ENCODE peak calls at places on chromosomes 2 and 18, in ten cellular contexts. D, M, T, Q, S, E, F, U, L and C are unnamed samples.

GRCh38 chr2:45813003-45813601 is 161.6 kb downstream of the PRKCE start:
- DNase-seq in D (no peak), M (peak; percentile 30), T (no peak), Q (peak; percentile 60), S (peak; percentile 98), E (no peak), F (peak; percentile 65), U (peak; percentile 64), L (no peak), C (no peak)

GRCh38 chr2:99200232-99200631 is 19.2 kb downstream of the MRPL30 start:
- DNase-seq in D (no peak), M (no peak), T (no peak), Q (no peak), S (no peak), E (no peak), F (no peak), U (no peak), L (no peak), C (no peak)

GRCh38 chr2:226847090-226847489 is 11.2 kb downstream of the RHBDD1 start:
- DNase-seq in D (no peak), M (no peak), T (no peak), Q (no peak), S (no peak), E (no peak), F (no peak), U (no peak), L (no peak), C (no peak)

GRCh38 chr18:48719988-48720654 is 181.3 kb downstream of the CTIF start:
- DNase-seq in D (no peak), M (no peak), T (no peak), Q (no peak), S (peak; percentile 12), E (no peak), F (no peak), U (peak; percentile 74), L (no peak), C (no peak)

GRCh38 chr2:63665806-63666205 is 77.0 kb downstream of the MDH1 start:
- DNase-seq in D (no peak), M (peak; percentile 69), T (no peak), Q (peak; percentile 78), S (no peak), E (no peak), F (no peak), U (peak; percentile 89), L (no peak), C (no peak)

GRCh38 chr18:8791171-8791651 is 85.9 kb downstream of the MTCL1 start:
- DNase-seq in D (no peak), M (no peak), T (no peak), Q (no peak), S (peak; percentile 49), E (no peak), F (no peak), U (peak; percentile 59), L (no peak), C (no peak)

GRCh38 chr2:160534249-160534648 is 40.6 kb upstream of the RBMS1 start:
- DNase-seq in D (no peak), M (no peak), T (no peak), Q (no peak), S (no peak), E (no peak), F (no peak), U (no peak), L (no peak), C (no peak)

GRCh38 chr18:76989647-76990190 is 142.9 kb downstream of the MBP start:
- DNase-seq in D (peak; percentile 69), M (no peak), T (no peak), Q (no peak), S (no peak), E (no peak), F (no peak), U (no peak), L (no peak), C (no peak)

GRCh38 chr2:159217661-159218060 is 68.8 kb downstream of the WDSUB1 start:
- DNase-seq in D (no peak), M (no peak), T (no peak), Q (no peak), S (no peak), E (no peak), F (no peak), U (no peak), L (no peak), C (no peak)

GRCh38 chr2:231371430-231372054 is 24.0 kb upstream of the B3GNT7 start:
- DNase-seq in D (peak; percentile 69), M (no peak), T (no peak), Q (no peak), S (no peak), E (peak; percentile 44), F (peak; percentile 50), U (no peak), L (no peak), C (no peak)

GRCh38 chr2:893311-893710 is 57.3 kb upstream of the SNTG2 start:
- DNase-seq in D (no peak), M (no peak), T (no peak), Q (peak; percentile 2), S (no peak), E (no peak), F (no peak), U (no peak), L (peak; percentile 77), C (no peak)

GRCh38 chr2:224038049-224038829 is 847 bp downstream of the SERPINE2 start:
- DNase-seq in D (peak; percentile 84), M (peak; percentile 34), T (peak; percentile 8), Q (peak; percentile 46), S (peak; percentile 16), E (no peak), F (no peak), U (peak; percentile 13), L (no peak), C (no peak)

GRCh38 chr2:45647986-45648520 is 3.4 kb upstream of the PRKCE start:
- DNase-seq in D (no peak), M (peak; percentile 31), T (no peak), Q (peak; percentile 10), S (no peak), E (no peak), F (no peak), U (no peak), L (no peak), C (no peak)

GRCh38 chr2:166314022-166314759 is 61.6 kb downstream of the SCN9A start:
- DNase-seq in D (no peak), M (peak; percentile 94), T (no peak), Q (peak; percentile 50), S (peak; percentile 6), E (no peak), F (no peak), U (peak; percentile 94), L (no peak), C (no peak)
- TF ChIP-seq CTCF in D (no peak), M (no peak), T (no peak), Q (no peak), S (no peak), E (no peak), F (no peak), U (no peak), L (no peak), C (no peak)

GRCh38 chr2:236638707-236639106 is 69.1 kb downstream of the ACKR3 start:
- DNase-seq in D (peak; percentile 41), M (no peak), T (no peak), Q (no peak), S (no peak), E (no peak), F (no peak), U (no peak), L (no peak), C (no peak)

GRCh38 chr2:236636714-236637485 is 67.3 kb downstream of the ACKR3 start:
- DNase-seq in D (peak; percentile 49), M (no peak), T (no peak), Q (no peak), S (no peak), E (no peak), F (no peak), U (no peak), L (no peak), C (no peak)

GRCh38 chr2:236637691-236638569 is 68.3 kb downstream of the ACKR3 start:
- DNase-seq in D (no peak), M (no peak), T (no peak), Q (peak; percentile 47), S (no peak), E (no peak), F (no peak), U (peak; percentile 12), L (no peak), C (no peak)

GRCh38 chr2:236634203-236634602 is 64.6 kb downstream of the ACKR3 start:
- DNase-seq in D (no peak), M (no peak), T (no peak), Q (no peak), S (no peak), E (no peak), F (no peak), U (no peak), L (no peak), C (no peak)

DNA sequence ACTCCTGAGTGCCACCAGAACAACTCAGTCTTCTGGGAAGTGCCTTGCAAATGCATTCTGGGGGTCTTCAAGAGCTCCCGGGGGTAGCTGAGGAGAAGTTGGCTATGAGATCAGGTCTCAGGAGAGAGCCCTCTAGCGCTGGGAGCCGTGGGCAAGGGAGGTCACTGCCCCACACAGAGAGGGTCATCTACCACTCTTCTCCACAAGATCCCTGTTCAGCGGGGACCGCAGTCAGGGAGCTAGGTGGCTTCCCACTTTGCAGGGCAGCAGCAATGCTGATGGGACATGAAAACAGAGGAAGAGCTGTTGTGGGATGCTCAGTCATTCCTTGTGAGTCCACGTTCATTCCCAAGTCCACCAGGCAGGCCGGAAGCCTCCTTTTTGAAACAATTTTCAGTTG is 66.6 kb downstream of the ACKR3 start:
- DNase-seq in D (peak; percentile 51), M (no peak), T (no peak), Q (no peak), S (no peak), E (no peak), F (no peak), U (no peak), L (no peak), C (no peak)
- H3K27ac ChIP-seq in D (no peak overlapping the region), M (no peak overlapping the region), T (no peak overlapping the region), Q (no peak overlapping the region), S (no peak overlapping the region), E (no peak overlapping the region), F (no peak overlapping the region), U (no peak overlapping the region), L (no peak overlapping the region), C (no peak overlapping the region)

GRCh38 chr2:104262714-104263113 is 591.2 kb upstream of the POU3F3 start:
- DNase-seq in D (no peak), M (no peak), T (no peak), Q (no peak), S (no peak), E (no peak), F (no peak), U (no peak), L (no peak), C (no peak)
- H3K9me3 ChIP-seq in D (peaks cover 70% of the 10 kb centered on the region), M (no peaks in the 10 kb centered on the region), T (no peaks in the 10 kb centered on the region), Q (no peaks in the 10 kb centered on the region), S (peaks cover 4% of the 10 kb centered on the region), E (peaks cover 30% of the 10 kb centered on the region), F (peaks cover 13% of the 10 kb centered on the region), U (peaks cover 8% of the 10 kb centered on the region), L (peaks cover 7% of the 10 kb centered on the region), C (peaks cover 25% of the 10 kb centered on the region)

DNA sequence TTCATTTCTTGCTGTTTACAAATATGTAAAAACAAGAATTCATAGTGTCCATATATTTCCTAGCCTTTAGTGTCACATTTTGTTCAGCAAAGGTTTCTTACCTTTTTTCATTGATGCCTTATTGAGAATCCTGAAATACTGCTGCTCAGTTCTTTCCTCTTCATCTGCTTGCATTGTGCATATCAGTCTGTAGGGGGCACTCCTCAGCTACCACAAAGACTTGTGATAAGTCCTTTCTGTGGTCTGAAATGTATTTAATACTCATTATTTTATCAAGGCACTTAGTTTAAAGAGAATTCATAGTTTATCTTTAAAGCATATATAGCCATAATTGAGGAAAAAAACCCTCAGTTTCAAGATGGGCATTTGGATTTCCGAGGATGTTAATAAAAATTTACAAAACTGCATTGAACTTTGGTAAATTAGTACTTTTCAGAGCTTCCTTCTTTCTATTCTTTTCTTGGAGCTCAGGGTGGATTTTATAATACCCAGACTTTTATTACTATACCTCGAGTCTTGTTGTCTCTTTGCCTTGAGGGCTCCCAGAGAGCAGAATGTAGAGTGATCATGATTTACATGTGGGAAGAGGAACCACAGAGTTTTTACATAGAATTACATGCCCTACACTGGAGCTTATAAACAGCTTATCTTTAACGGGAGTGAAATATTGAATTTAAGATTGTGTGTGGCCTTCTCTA is 570.1 kb downstream of the PLCL1 start:
- DNase-seq in D (no peak), M (peak; percentile 87), T (peak; percentile 82), Q (peak; percentile 80), S (peak; percentile 48), E (no peak), F (no peak), U (peak; percentile 70), L (no peak), C (no peak)
- TF ChIP-seq CTCF in D (no peak), M (peak; percentile 75), T (peak; percentile 100), Q (peak; percentile 77), S (peak; percentile 34), E (peak; percentile 66), F (peak; percentile 57), U (peak; percentile 74), L (peak; percentile 84), C (peak; percentile 44)